ENCODE peak calls at places on chromosomes 4 and X, in ten cellular contexts. R is stomach, L is heart right ventricle, G is K562, S is uterus, D is dorsolateral prefrontal cortex, U is lower lobe of right lung, V is tibial artery, F is brain microvascular endothelial cell, W is heart left ventricle. Z is an unnamed sample. For H3K27me3, the result is how much of the 10 kb centered on the place peaks cover.

GRCh38 chrX:150269613-150270254 is 93.4 kb upstream of the MAMLD1 start:
- DNase-seq in R (peak), L (no peak), G (no peak), S (no peak), D (no peak), U (no peak), V (no peak), F (no peak), W (no peak), Z (no peak)

GRCh38 chrX:95539041-95539440 is 1145.6 kb upstream of the DIAPH2 start:
- DNase-seq in R (no peak), L (no peak), G (no peak), S (no peak), D (no peak), U (no peak), V (no peak), F (no peak), W (no peak), Z (no peak)

GRCh38 chrX:21975827-21976226 is 35.3 kb downstream of the SMS start:
- DNase-seq in R (no peak), L (no peak), G (no peak), S (no peak), D (no peak), U (no peak), V (no peak), F (peak), W (no peak), Z (no peak)

GRCh38 chrX:154714925-154715324 is 36.0 kb downstream of the GAB3 start:
- DNase-seq in R (no peak), L (peak), G (peak), S (no peak), D (no peak), U (no peak), V (no peak), F (peak), W (no peak), Z (no peak)

GRCh38 chr4:146263785-146264184 is 49.4 kb downstream of the REELD1 start:
- DNase-seq in R (no peak), L (no peak), G (no peak), S (no peak), D (no peak), U (no peak), V (no peak), F (no peak), W (no peak), Z (no peak)

GRCh38 chr4:106264331-106264728 is 51.7 kb downstream of the TBCK start:
- DNase-seq in R (no peak), L (no peak), G (peak), S (no peak), D (no peak), U (no peak), V (no peak), F (no peak), W (no peak), Z (peak)

GRCh38 chr4:56907009-56907408 is 691 bp upstream of the REST start:
- DNase-seq in R (no peak), L (no peak), G (peak), S (no peak), D (no peak), U (no peak), V (no peak), F (no peak), W (no peak), Z (no peak)

GRCh38 chr4:129455462-129455861 is 359.5 kb downstream of the C4orf33 start:
- DNase-seq in R (no peak), L (no peak), G (no peak), S (no peak), D (no peak), U (no peak), V (no peak), F (no peak), W (no peak), Z (no peak)

GRCh38 chr4:2944882-2945526 is 18.2 kb downstream of the NOP14 start:
- DNase-seq in R (no peak), L (no peak), G (no peak), S (no peak), D (no peak), U (no peak), V (no peak), F (no peak), W (no peak), Z (no peak)

GRCh38 chrX:15299945-15300851 is 15.2 kb downstream of the ASB11 start:
- DNase-seq in R (no peak), L (no peak), G (peak), S (no peak), D (no peak), U (no peak), V (no peak), F (no peak), W (no peak), Z (no peak)
- TF ChIP-seq CTCF in R (no peak), L (peak), G (peak), S (peak), D (peak), U (peak), V (peak), F (peak), W (peak), Z (peak)

GRCh38 chrX:143635915-143636314 is at the start of gene SLITRK4:
- DNase-seq in R (no peak), L (no peak), G (no peak), S (no peak), D (no peak), U (no peak), V (no peak), F (no peak), W (no peak), Z (no peak)
- H3K27ac ChIP-seq in R (no peak), L (no peak), G (no peak), S (no peak), D (no peak), U (no peak), V (no peak), F (no peak), W (no peak), Z (no peak)

GRCh38 chr4:80220711-80221110 is 23.4 kb downstream of the PRDM8 start:
- DNase-seq in R (no peak), L (no peak), G (no peak), S (no peak), D (no peak), U (no peak), V (no peak), F (no peak), W (no peak), Z (no peak)

GRCh38 chr4:80216100-80216761 is 18.9 kb downstream of the PRDM8 start:
- DNase-seq in R (no peak), L (no peak), G (no peak), S (no peak), D (no peak), U (no peak), V (no peak), F (no peak), W (no peak), Z (no peak)

GRCh38 chr4:80221161-80221560 is 23.9 kb downstream of the PRDM8 start:
- DNase-seq in R (no peak), L (no peak), G (no peak), S (no peak), D (no peak), U (no peak), V (no peak), F (no peak), W (no peak), Z (no peak)

GRCh38 chr4:80215449-80216052 is 18.2 kb downstream of the PRDM8 start:
- DNase-seq in R (no peak), L (no peak), G (peak), S (no peak), D (no peak), U (no peak), V (no peak), F (no peak), W (no peak), Z (no peak)

DNA sequence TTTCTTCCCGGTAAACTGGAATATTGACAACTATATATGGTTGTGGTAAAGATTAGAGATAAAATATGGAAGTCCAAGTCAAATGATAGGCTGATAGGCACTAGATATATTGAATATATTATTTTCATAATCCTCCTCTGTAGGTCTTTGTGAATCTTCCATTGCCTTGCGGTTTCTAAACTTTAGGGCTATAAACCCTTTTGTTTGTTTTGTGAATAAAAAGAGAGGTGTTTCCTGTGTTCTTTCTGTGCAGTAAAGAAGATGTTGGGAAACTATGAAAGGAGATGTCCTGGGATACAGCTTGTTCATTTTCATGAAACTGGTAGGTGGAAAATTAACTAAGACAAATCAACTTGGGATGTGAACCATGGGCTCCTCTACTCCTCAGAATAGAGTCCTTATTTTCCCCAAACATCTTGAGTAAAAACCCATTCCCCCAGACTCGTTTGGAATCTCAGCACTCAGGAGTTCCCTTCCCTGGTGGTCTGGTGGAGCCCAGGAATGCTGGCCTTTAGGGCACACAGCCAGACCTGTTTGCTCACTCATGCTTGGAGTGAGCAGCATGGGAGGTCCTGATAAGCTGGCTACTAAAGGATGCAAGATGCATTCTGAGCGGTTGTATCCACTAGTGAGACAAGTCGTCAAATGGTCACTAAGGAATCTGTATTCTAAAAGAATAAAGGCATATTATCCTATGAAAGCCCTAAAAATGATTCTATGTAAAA is 22.2 kb downstream of the PRDM8 start:
- DNase-seq in R (no peak), L (no peak), G (peak), S (no peak), D (no peak), U (no peak), V (no peak), F (no peak), W (no peak), Z (no peak)
- H3K27me3 ChIP-seq in R (under half), L (under half), G (under half), S (under half), D (under half), U (under half), V (under half), F (under half), W (under half), Z (under half)

GRCh38 chrX:132634521-132634920 is 145.7 kb upstream of the MBNL3 start:
- DNase-seq in R (no peak), L (no peak), G (no peak), S (no peak), D (no peak), U (no peak), V (no peak), F (no peak), W (no peak), Z (no peak)

GRCh38 chrX:132636080-132636479 is 147.2 kb upstream of the MBNL3 start:
- DNase-seq in R (no peak), L (no peak), G (no peak), S (no peak), D (no peak), U (no peak), V (no peak), F (no peak), W (no peak), Z (no peak)

GRCh38 chrX:132631579-132632232 is 142.9 kb upstream of the MBNL3 start:
- DNase-seq in R (no peak), L (no peak), G (peak), S (no peak), D (no peak), U (no peak), V (no peak), F (peak), W (no peak), Z (no peak)
- TF ChIP-seq CTCF in R (no peak), L (peak), G (peak), S (peak), D (peak), U (peak), V (peak), F (peak), W (peak), Z (peak)

Z was measured in foreskin keratinocyte.